ENCODE peak calls at places on chromosomes 13 and 19, in five cellular contexts. F is thyroid gland, K is right atrium auricular region, C is psoas muscle, A is AG04449. Y is an unnamed sample.

GRCh38 chr19:10718205-10719196 is 622 bp downstream of the DNM2 start:
- DNase-seq in A (no peak), C (peak; percentile 55), K (no peak), F (peak; percentile 50), Y (peak; percentile 75)

GRCh38 chr13:112963641-112964040 is 5.4 kb upstream of the MCF2L start:
- DNase-seq in A (no peak), F (no peak), K (no peak), C (no peak), Y (no peak)

GRCh38 chr13:44786724-44787123 is 202.5 kb downstream of the NUFIP1 start:
- DNase-seq in C (no peak), K (no peak), F (no peak), A (no peak), Y (no peak)

GRCh38 chr19:30034321-30034720 is 92.3 kb downstream of the URI1 start:
- DNase-seq in A (no peak), F (no peak), K (no peak), C (no peak), Y (no peak)

GRCh38 chr19:51926426-51926783 is 867 bp upstream of the ZNF613 start:
- DNase-seq in F (no peak), K (no peak), C (no peak), A (no peak), Y (no peak)

GRCh38 chr13:47039106-47039505 is 142.3 kb upstream of the HTR2A start:
- DNase-seq in K (no peak), C (no peak), A (peak; percentile 60), F (no peak), Y (no peak)

GRCh38 chr13:41505209-41505835 is 48.0 kb downstream of the RGCC start:
- DNase-seq in K (no peak), F (no peak), C (no peak), A (peak; percentile 84), Y (no peak)

GRCh38 chr19:41927810-41928192 is 448 bp downstream of the ERFL start:
- DNase-seq in F (no peak), C (no peak), K (no peak), A (no peak), Y (no peak)

GRCh38 chr19:9352505-9352904 is 10.3 kb upstream of the ZNF177 start:
- DNase-seq in F (no peak), A (no peak), C (no peak), K (no peak), Y (no peak)

GRCh38 chr19:27891411-27891810 is 1321.5 kb downstream of the UQCRFS1 start:
- DNase-seq in A (no peak), C (no peak), K (no peak), F (no peak), Y (no peak)
- TF ChIP-seq CTCF in A (no peak), C (no peak), K (no peak), F (no peak), Y (no peak)

DNA sequence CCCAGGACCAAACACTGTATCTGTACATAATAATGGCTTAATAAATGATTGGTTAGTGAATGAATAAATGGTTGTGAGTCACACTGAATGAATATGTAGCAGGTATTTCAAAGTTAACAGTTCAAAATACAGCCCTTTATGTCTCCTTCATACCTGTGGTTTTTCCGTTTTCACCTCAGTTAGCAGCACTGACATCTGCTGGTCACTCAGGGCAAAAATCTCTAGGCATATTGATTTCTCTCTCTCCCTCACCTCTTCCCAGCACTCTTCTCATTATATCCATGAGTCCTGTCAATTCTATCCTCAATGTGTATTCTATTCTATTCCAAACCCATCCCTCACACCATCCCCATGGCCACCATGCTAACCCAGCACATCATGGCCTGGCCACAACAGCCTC is 76.2 kb downstream of the PEG3 start:
- DNase-seq in A (no peak), F (no peak), K (no peak), C (no peak), Y (no peak)
- TF ChIP-seq CTCF in A (no peak), F (no peak), K (no peak), C (no peak), Y (no peak)

GRCh38 chr19:3977242-3978143 is 6.6 kb upstream of the DAPK3 start:
- DNase-seq in K (no peak), F (no peak), C (peak; percentile 25), A (no peak), Y (no peak)

GRCh38 chr19:3979674-3980352 is 5.5 kb downstream of the EEF2 start:
- DNase-seq in A (no peak), K (no peak), C (no peak), F (no peak), Y (no peak)

GRCh38 chr19:3979289-3979673 is 6.0 kb downstream of the EEF2 start:
- DNase-seq in A (no peak), F (no peak), C (no peak), K (no peak), Y (no peak)

GRCh38 chr19:3976495-3977241 is 5.8 kb upstream of the DAPK3 start:
- DNase-seq in K (no peak), A (no peak), C (peak; percentile 37), F (peak; percentile 72), Y (no peak)

GRCh38 chr19:3978145-3978544 is 7.1 kb downstream of the EEF2 start:
- DNase-seq in A (no peak), F (no peak), C (no peak), K (no peak), Y (no peak)
- TF ChIP-seq CTCF in A (no peak), F (no peak), C (no peak), K (no peak), Y (no peak)

GRCh38 chr19:28239270-28239669 is 973.7 kb downstream of the UQCRFS1 start:
- DNase-seq in C (no peak), A (no peak), F (no peak), K (no peak), Y (no peak)
- TF ChIP-seq CTCF in C (no peak), A (no peak), F (no peak), K (no peak), Y (no peak)

DNA sequence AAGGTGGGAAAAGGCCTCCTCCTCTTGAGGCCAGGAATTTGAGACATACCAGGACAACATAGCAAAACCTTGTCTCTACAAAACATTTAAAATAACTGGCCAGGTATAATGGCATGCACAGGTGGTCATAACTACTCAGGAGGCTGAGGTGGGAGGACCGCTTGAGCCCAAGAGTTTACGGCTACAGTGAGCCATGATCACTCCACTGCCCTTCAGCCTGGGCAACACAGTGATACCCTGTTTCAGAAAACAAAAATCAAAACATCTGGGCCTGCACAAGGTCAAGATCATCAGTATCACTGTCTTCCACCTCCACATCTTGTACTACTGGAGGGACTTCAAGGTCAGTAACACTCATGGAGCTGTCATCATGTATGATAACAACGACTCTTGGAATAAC is 742.7 kb upstream of the GPC6 start:
- DNase-seq in A (no peak), K (no peak), C (no peak), F (no peak), Y (no peak)
- TF ChIP-seq CTCF in A (no peak), K (no peak), C (no peak), F (no peak), Y (no peak)

GRCh38 chr13:24275041-24275440 is 34.3 kb upstream of the C1QTNF9 start:
- DNase-seq in A (no peak), F (no peak), K (peak; percentile 34), C (no peak), Y (no peak)
- TF ChIP-seq CTCF in A (no peak), F (no peak), K (no peak), C (no peak), Y (no peak)

GRCh38 chr19:49073514-49074378 is 1.2 kb upstream of the KCNA7 start:
- DNase-seq in K (no peak), F (no peak), C (peak; percentile 74), A (no peak), Y (no peak)
- TF ChIP-seq CTCF in K (no peak), F (no peak), C (peak; percentile 51), A (peak; percentile 34), Y (no peak)

GRCh38 chr19:13260883-13261653 is 110.9 kb downstream of the IER2 start:
- DNase-seq in C (no peak), F (no peak), A (peak; percentile 36), K (no peak), Y (no peak)
- TF ChIP-seq CTCF in C (peak; percentile 5), F (no peak), A (no peak), K (no peak), Y (no peak)

GRCh38 chr13:104206450-104207044 is 1140.3 kb upstream of the SLC10A2 start:
- DNase-seq in C (no peak), F (no peak), A (no peak), K (no peak), Y (no peak)

GRCh38 chr13:104198811-104199210 is 1132.6 kb upstream of the SLC10A2 start:
- DNase-seq in K (no peak), F (no peak), C (no peak), A (no peak), Y (no peak)

GRCh38 chr13:104204177-104204576 is 1138.0 kb upstream of the SLC10A2 start:
- DNase-seq in K (no peak), F (no peak), A (no peak), C (no peak), Y (no peak)
- TF ChIP-seq CTCF in K (no peak), F (no peak), A (no peak), C (no peak), Y (no peak)

DNA sequence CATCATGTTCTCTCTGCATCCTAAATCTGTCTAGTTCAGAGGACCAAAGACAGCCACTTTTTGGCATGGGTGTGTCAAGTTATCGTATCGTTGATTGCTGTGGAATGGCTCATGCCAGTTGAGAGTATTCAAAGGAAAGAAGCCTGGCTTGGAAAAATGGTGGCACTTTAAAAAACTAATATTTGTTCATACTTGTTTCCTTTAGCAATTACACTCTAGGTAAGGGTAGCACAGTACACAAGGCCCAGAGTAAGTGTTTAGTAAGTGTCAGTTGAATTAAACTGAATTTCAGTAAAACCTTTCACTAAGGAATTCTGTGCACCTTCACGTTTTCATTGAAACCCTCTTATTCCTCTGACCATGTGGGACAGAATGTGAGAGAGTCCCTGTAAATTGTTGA is 69.8 kb downstream of the DPY19L3 start:
- DNase-seq in K (no peak), A (no peak), F (no peak), C (no peak), Y (no peak)
- TF ChIP-seq CTCF in K (no peak), A (no peak), F (no peak), C (no peak), Y (no peak)